ENCODE peak calls at places on chromosomes 3 and 15, in four cellular contexts. H is Panc1, Q is dorsolateral prefrontal cortex, V is psoas muscle. I is an unnamed sample.

GRCh38 chr3:190481779-190482178 is 32.1 kb upstream of the TMEM207 start:
- DNase-seq in Q (no peak), V (no peak), H (no peak), I (no peak)

GRCh38 chr15:64856429-64857145 is 14.9 kb downstream of the PLEKHO2 start:
- DNase-seq in H (no peak), Q (peak), V (no peak), I (peak)

GRCh38 chr3:173911446-173911845 is 513.9 kb downstream of the NLGN1 start:
- DNase-seq in H (no peak), V (no peak), Q (no peak), I (no peak)

GRCh38 chr3:162370136-162370535 is 873.5 kb downstream of the OTOL1 start:
- DNase-seq in Q (no peak), H (no peak), V (no peak), I (no peak)

GRCh38 chr3:129596194-129597086 is 10.0 kb downstream of the PLXND1 start:
- DNase-seq in H (no peak), V (peak), Q (peak), I (peak)

GRCh38 chr15:76905013-76905839 is at the start of gene SCAPER:
- DNase-seq in H (peak), Q (peak), V (peak), I (peak)

GRCh38 chr15:45372032-45372995 is 6.0 kb downstream of the GATM start:
- DNase-seq in V (no peak), H (no peak), Q (peak), I (no peak)

GRCh38 chr15:41983221-41983620 is 10.9 kb upstream of the EHD4 start:
- DNase-seq in H (no peak), Q (no peak), V (no peak), I (peak)

GRCh38 chr3:58585994-58586393 is 8.8 kb upstream of the FAM107A start:
- DNase-seq in V (no peak), H (no peak), Q (no peak), I (no peak)

GRCh38 chr15:76197703-76198455 is 113.4 kb downstream of the ETFA start:
- DNase-seq in H (no peak), Q (no peak), V (no peak), I (no peak)

GRCh38 chr3:27578032-27578431 is 93.8 kb upstream of the SLC4A7 start:
- DNase-seq in Q (no peak), H (no peak), V (no peak), I (no peak)

GRCh38 chr15:62403164-62403809 is 238.2 kb upstream of the C2CD4B start:
- DNase-seq in H (no peak), Q (no peak), V (no peak), I (peak)

GRCh38 chr3:1987983-1988382 is 110.7 kb upstream of the CNTN4 start:
- DNase-seq in H (no peak), Q (no peak), V (no peak), I (no peak)

GRCh38 chr3:144104146-144104545 is 132.5 kb downstream of the DIPK2A start:
- DNase-seq in Q (no peak), H (no peak), V (no peak), I (no peak)

GRCh38 chr15:37618368-37618767 is 316.1 kb upstream of the TMCO5A start:
- DNase-seq in Q (no peak), V (no peak), H (no peak), I (no peak)

GRCh38 chr3:77464106-77464688 is 424.3 kb downstream of the ROBO2 start:
- DNase-seq in H (no peak), V (no peak), Q (no peak), I (no peak)

GRCh38 chr3:126439346-126439967 is 36.2 kb downstream of the ZXDC start:
- DNase-seq in V (no peak), Q (no peak), H (no peak), I (no peak)

GRCh38 chr15:88539441-88539840 is 7.0 kb downstream of the DET1 start:
- DNase-seq in V (no peak), Q (no peak), H (no peak), I (no peak)

GRCh38 chr15:88533376-88533775 is 13.1 kb downstream of the DET1 start:
- DNase-seq in Q (no peak), V (no peak), H (no peak), I (no peak)

GRCh38 chr15:88535607-88536313 is 10.7 kb downstream of the DET1 start:
- DNase-seq in V (no peak), Q (no peak), H (no peak), I (no peak)

GRCh38 chr15:88537591-88538317 is 8.7 kb downstream of the DET1 start:
- DNase-seq in V (no peak), Q (no peak), H (no peak), I (no peak)

DNA sequence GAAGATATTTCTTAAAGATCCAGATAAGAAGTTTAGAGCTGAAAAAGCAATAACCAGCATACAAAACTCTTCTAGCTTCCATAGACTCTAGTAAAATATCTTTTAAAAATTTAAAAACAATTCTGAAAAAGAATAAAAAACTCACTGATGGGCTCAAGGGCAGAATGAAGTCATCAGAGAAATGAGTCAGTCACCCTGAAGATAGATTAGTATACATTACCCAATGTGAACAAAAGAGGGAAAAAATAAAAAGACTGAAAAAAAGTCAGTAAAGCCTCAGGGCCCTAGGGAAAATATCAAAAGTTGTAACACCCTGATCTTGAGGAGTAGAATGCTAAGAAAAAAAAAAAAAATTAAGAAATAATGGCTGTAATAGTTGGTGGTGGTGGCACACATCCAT is 11.4 kb downstream of the DET1 start:
- DNase-seq in Q (no peak), V (no peak), H (no peak), I (no peak)
- H3K27ac ChIP-seq in Q (no peak), V (no peak), H (no peak), I (no peak)

GRCh38 chr3:188037965-188038581 is 115.9 kb upstream of the LPP start:
- DNase-seq in H (no peak), V (no peak), Q (no peak), I (peak)

GRCh38 chr3:188041193-188041592 is 112.8 kb upstream of the LPP start:
- DNase-seq in H (no peak), Q (no peak), V (no peak), I (no peak)

GRCh38 chr3:188034989-188035388 is 119.0 kb upstream of the LPP start:
- DNase-seq in H (no peak), V (no peak), Q (no peak), I (no peak)

GRCh38 chr3:188037116-188037718 is 116.7 kb upstream of the LPP start:
- DNase-seq in V (no peak), Q (no peak), H (no peak), I (peak)

GRCh38 chr3:188036375-188036985 is 117.5 kb upstream of the LPP start:
- DNase-seq in H (no peak), Q (no peak), V (no peak), I (no peak)
- H3K27ac ChIP-seq in H (no peak), Q (no peak), V (no peak), I (no peak)

GRCh38 chr3:20043398-20043797 is 3.2 kb downstream of the KAT2B start:
- DNase-seq in Q (peak), H (no peak), V (peak), I (peak)
- H3K27ac ChIP-seq in Q (peak), H (peak), V (peak), I (no peak)

DNA sequence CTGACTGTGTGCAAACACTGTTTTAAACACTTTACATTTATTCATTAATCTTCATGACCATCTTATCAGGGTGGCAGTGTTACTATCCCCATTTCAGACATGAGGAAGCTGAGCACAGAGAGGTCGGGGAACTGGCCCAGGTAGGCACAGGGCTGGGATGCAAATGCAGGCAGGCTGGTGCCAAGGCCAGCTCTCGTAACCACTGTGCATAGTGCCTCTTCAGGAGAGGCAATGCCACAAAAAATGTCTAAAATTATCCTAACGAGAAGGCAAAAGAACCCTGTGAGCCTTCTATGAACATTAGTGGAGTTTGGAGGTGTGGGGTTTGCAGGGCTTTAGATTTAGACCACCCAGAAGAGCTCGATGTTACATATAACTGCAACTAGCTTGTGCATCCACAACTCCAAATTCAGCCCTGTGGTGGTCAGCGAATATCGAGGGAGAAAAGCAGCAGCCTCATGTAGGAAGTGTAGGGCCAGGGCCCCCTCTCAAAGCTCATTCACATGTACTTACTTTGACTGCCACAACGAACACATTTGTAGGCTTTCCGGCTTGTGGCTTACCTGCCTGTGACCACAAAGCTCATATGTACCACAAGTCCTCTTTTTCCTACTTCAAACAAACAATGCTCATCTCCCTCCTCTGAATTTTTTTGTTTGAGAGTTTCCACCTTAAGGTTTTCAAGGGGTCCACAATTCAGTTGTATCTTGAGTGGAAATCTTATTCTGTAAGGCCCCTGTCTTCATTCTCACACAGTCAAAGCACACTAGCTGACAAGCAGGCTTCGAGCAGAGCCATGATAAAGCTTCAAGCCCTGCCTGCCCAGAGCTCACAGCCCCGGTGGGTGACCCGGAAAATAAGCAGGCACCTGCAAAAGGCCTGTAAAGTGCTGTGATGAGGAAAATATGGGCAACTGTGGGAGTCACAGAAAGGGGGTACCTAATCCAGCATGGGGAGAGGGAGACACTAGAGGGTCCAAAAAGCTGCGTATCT is 722.9 kb upstream of the CFAP20DC start:
- DNase-seq in H (no peak), Q (no peak), V (no peak), I (no peak)
- H3K27ac ChIP-seq in H (no peak), Q (no peak), V (no peak), I (no peak)

GRCh38 chr3:53243785-53244184 is 12.0 kb downstream of the TKT start:
- DNase-seq in V (no peak), Q (no peak), H (no peak), I (no peak)
- H3K27ac ChIP-seq in V (no peak), Q (no peak), H (no peak), I (peak)

DNA sequence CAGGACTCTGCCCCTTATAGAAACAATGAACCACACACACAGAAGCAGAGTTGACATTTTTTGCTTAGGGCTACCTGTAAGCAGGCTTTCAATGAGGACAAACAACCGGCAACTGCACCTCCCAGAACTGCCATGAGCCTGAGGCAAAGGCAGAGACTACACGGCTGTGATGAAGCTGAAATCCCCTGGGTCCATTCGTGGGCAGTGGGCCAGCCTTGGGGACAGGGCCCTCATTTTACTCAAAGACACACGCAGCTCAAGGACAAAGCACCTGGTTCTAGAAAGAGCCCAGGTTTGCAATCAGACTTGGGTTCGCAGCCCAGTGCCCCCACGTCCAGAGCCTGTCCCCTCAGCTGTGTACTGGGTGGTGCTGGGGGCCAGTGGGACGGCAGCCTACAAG is 18.0 kb downstream of the FAM174B start:
- DNase-seq in H (no peak), Q (no peak), V (no peak), I (peak)
- H3K27ac ChIP-seq in H (peak), Q (no peak), V (no peak), I (no peak)

DNA sequence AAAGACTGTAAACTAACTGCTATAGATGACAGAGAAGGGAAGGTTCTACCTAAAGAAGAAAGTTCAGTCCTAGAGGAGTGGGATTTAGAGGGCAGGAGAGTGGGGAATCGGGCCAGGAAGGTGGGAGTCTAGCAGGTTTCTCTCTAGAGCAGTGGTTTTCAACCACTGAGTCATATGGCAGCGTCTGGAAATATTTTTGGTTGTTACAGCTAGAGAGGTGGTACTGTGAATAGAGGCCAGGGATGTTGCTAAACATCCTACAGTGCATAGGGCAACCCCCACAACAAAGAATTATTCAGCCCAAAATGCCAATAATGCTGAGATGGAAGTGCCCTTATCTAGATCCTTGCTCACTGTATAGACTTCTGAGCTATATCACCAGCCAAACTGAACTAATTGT is 28.7 kb downstream of the ATP1B3 start:
- DNase-seq in H (no peak), Q (no peak), V (no peak), I (no peak)
- H3K27ac ChIP-seq in H (no peak), Q (no peak), V (no peak), I (no peak)

GRCh38 chr3:119662604-119663377 is 2.4 kb upstream of the POPDC2 start:
- DNase-seq in V (no peak), H (no peak), Q (no peak), I (no peak)

GRCh38 chr3:119658994-119659393 is 1.4 kb downstream of the POPDC2 start:
- DNase-seq in V (no peak), Q (no peak), H (no peak), I (no peak)

GRCh38 chr3:119659584-119660291 is 651 bp downstream of the POPDC2 start:
- DNase-seq in Q (no peak), H (no peak), V (no peak), I (no peak)

GRCh38 chr3:119657887-119658702 is 2.3 kb downstream of the POPDC2 start:
- DNase-seq in V (no peak), Q (no peak), H (no peak), I (no peak)

DNA sequence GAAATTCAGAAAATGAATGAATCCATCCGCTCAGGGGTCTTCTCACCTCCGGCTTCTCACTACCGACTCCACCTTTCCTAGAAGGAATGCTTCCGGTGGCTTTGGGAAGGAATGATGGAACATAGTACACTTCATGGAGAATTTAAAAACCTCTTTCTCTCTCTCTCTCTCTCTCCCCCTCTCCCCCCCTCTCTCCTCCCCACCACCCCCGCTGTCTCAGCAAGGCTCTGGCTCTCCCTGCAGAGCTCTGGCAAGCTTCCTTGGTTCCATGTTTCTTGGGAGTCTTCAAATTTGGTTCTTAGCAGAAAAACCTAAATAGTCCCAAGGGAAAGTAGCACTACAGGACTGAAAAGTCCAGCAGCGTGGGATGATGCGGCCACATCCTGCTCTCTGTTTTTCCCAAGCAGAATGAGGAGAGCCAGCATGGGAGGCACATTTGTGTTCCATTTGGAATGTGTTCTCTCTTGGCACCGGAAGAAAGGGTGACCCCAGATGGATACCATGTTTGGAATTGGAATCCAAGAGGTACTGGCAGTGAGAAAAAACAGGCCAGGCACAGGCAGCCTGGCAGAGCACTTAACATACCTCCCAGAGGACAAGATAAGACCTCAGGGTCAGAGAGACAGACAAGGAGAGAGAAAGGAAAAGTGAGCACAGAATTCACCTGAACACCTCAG is at the start of gene POPDC2:
- DNase-seq in H (no peak), Q (no peak), V (no peak), I (no peak)
- H3K27ac ChIP-seq in H (no peak), Q (no peak), V (peak), I (no peak)

DNA sequence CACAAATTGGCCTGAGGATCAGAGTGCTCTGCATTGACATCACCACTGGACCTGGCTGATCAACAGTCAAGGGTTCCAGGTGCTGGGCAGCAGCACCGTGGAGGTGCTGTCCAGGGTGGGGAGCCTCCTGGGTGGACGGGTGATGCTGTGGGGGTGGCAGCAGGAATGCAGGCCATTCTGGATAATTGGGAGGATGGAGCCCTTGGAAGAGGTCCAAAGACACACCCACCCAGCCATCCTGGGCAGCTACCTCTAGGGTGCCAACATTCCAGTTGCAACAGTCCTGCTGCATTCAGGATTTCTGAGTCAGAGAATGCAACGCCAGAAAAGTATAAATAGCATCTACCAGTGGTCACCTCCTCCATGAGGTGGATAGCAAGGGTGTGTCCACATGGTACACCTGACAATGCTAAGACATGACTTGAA is 26.8 kb downstream of the STARD5 start:
- DNase-seq in Q (no peak), H (no peak), V (no peak), I (no peak)
- H3K27ac ChIP-seq in Q (no peak), H (no peak), V (peak), I (no peak)

GRCh38 chr3:127791221-127791913 is 30.9 kb downstream of the MGLL start:
- DNase-seq in H (no peak), Q (no peak), V (no peak), I (peak)

GRCh38 chr3:127794402-127794801 is 27.9 kb downstream of the MGLL start:
- DNase-seq in V (no peak), H (no peak), Q (no peak), I (no peak)

GRCh38 chr3:127790580-127791183 is 31.6 kb downstream of the MGLL start:
- DNase-seq in Q (no peak), H (no peak), V (no peak), I (no peak)

GRCh38 chr3:127794972-127795371 is 27.3 kb downstream of the MGLL start:
- DNase-seq in Q (no peak), H (no peak), V (no peak), I (no peak)

DNA sequence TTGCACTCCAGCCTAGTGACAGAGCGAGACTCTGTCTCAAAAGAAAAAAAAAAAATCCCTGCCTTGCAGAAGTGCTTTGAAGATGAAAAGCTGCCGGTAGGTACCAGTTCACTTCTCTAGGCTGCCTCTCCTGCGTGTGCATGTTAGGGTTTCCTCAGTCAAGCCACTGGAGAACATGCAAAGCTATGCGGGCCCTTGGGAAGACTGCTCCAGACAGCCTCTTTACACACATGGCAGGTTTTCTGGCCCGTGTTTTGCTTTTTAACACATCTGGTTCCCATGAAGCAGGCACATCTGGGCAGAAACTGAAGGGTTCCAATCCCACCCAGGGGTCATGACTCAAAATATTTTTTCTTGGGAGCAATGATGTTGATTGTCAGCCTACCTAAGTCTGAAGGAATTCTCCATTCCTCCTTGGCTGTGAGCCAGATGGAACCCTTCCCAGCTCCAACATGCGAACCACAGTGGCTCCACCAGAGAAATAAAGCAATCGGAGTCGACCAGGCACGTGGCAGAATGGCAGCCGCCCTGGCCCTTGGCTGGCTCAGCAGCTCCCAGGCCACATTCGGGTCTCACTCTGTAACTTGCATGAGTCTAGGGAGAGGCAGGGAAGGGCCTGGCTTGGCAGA is 29.5 kb downstream of the MGLL start:
- DNase-seq in V (peak), Q (no peak), H (no peak), I (peak)
- H3K27ac ChIP-seq in V (peak), Q (no peak), H (no peak), I (peak)